ENCODE peak calls at places on chromosomes 7 and 10, in nine cellular contexts. T is activated T-cell treated with anti-CD3 and anti-CD28 coated beads, Interleukin-2, amount 50 U/mL, for 72 hours; O is adrenal gland; N is stimulated activated CD4-positive, alpha-beta T cell treated with anti-CD3 and anti-CD28 coated beads, Interleukin-4, amount 100 ng/mL, for 48 hours; Z is left ventricle myocardium inferior; C is H54; F is EL; B is memory B cell; W is foreskin fibroblast. G is an unnamed sample.

GRCh38 chr10:79492839-79493238 is 19.5 kb upstream of the EIF5AL1 start:
- DNase-seq in T (no peak), O (no peak), N (no peak), Z (no peak), C (no peak), F (no peak), B (no peak), W (no peak), G (no peak)

GRCh38 chr7:143040209-143040710 is 11.9 kb upstream of the OR6V1 start:
- DNase-seq in T (no peak), O (no peak), N (no peak), Z (no peak), C (no peak), F (no peak), B (no peak), W (peak; percentile 70), G (peak; percentile 30)

GRCh38 chr10:50740351-50740688 is 584 bp downstream of the ASAH2B start:
- DNase-seq in T (peak; percentile 29), O (peak; percentile 37), N (peak; percentile 6), Z (peak; percentile 13), C (peak; percentile 2), F (peak; percentile 78), B (no peak), W (peak; percentile 69), G (peak; percentile 82)

GRCh38 chr7:118153551-118154177 is 30.3 kb upstream of the LSM8 start:
- DNase-seq in T (peak; percentile 29), O (peak; percentile 6), N (no peak), Z (no peak), C (peak; percentile 6), F (peak; percentile 12), B (peak; percentile 14), W (peak; percentile 15), G (peak; percentile 17)

GRCh38 chr7:143325215-143325614 is 9.3 kb downstream of the CLCN1 start:
- DNase-seq in T (no peak), O (no peak), N (no peak), Z (no peak), C (no peak), F (no peak), B (no peak), W (peak; percentile 68), G (peak; percentile 51)

GRCh38 chr10:14601872-14602725 is 172.6 kb downstream of the FAM107B start:
- DNase-seq in T (peak; percentile 61), O (peak; percentile 34), N (no peak), Z (no peak), C (no peak), F (peak; percentile 86), B (peak; percentile 44), W (peak; percentile 61), G (peak; percentile 88)

GRCh38 chr7:124152859-124153692 is 120.2 kb upstream of the TMEM229A start:
- DNase-seq in T (no peak), O (peak; percentile 20), N (no peak), Z (no peak), C (no peak), F (peak; percentile 61), B (no peak), W (peak; percentile 53), G (peak; percentile 48)

GRCh38 chr10:125079091-125079600 is 81.2 kb downstream of the CTBP2 start:
- DNase-seq in T (no peak), O (no peak), N (no peak), Z (no peak), C (no peak), F (no peak), B (no peak), W (no peak), G (no peak)

GRCh38 chr10:71141528-71141927 is 70.8 kb upstream of the UNC5B start:
- DNase-seq in T (no peak), O (no peak), N (no peak), Z (no peak), C (no peak), F (no peak), B (no peak), W (no peak), G (no peak)

GRCh38 chr10:114718386-114718785 is 60.3 kb upstream of the ABLIM1 start:
- DNase-seq in T (no peak), O (no peak), N (no peak), Z (no peak), C (no peak), F (no peak), B (no peak), W (no peak), G (no peak)

G was measured in EH.